ENCODE peak calls at places on chromosome 14, in six cellular contexts. K, B, W, J, L and R are unnamed samples.
A peak's percentile ranks its signal among the peaks of the same experiment; 100 is the strongest.

GRCh38 chr14:55285048-55285652 is 13.9 kb downstream of the FBXO34 start:
- DNase-seq in L (no peak), W (no peak), K (no peak), B (no peak), J (no peak), R (no peak)

GRCh38 chr14:45698462-45699134 is 445.6 kb upstream of the MIS18BP1 start:
- DNase-seq in B (no peak), K (no peak), J (peak; percentile 49), W (no peak), L (no peak), R (no peak)

GRCh38 chr14:53952533-53952932 is 4.1 kb downstream of the BMP4 start:
- DNase-seq in J (no peak), L (no peak), B (no peak), K (no peak), W (no peak), R (no peak)

GRCh38 chr14:100840286-100840685 is 14.4 kb downstream of the MEG3 start:
- DNase-seq in W (no peak), B (no peak), J (no peak), K (no peak), L (no peak), R (no peak)

GRCh38 chr14:20460458-20461229 is 590 bp downstream of the PIP4P1 start:
- DNase-seq in W (no peak), J (peak; percentile 68), L (no peak), K (peak; percentile 36), B (no peak), R (no peak)

GRCh38 chr14:24875203-24875840 is 174.6 kb downstream of the STXBP6 start:
- DNase-seq in B (no peak), L (no peak), J (no peak), K (no peak), W (no peak), R (no peak)

GRCh38 chr14:35553808-35554207 is 19.8 kb downstream of the INSM2 start:
- DNase-seq in L (no peak), J (no peak), K (no peak), B (no peak), W (no peak), R (no peak)

GRCh38 chr14:84927096-84927910 is 602.6 kb upstream of the FLRT2 start:
- DNase-seq in W (no peak), K (no peak), B (no peak), J (no peak), L (no peak), R (no peak)

GRCh38 chr14:39581474-39581873 is 149.2 kb upstream of the FBXO33 start:
- DNase-seq in K (no peak), J (no peak), W (no peak), B (no peak), L (no peak), R (no peak)

GRCh38 chr14:75999511-76000190 is 14.1 kb downstream of the IFT43 start:
- DNase-seq in J (no peak), W (no peak), K (no peak), L (no peak), B (no peak), R (no peak)

GRCh38 chr14:94016446-94016976 is 9.6 kb upstream of the OTUB2 start:
- DNase-seq in K (no peak), W (no peak), J (no peak), L (no peak), B (no peak), R (no peak)

GRCh38 chr14:63852817-63853730 is at the start of gene SYNE2:
- DNase-seq in B (no peak), K (peak; percentile 84), J (peak; percentile 85), W (peak; percentile 86), L (peak; percentile 86), R (peak; percentile 81)

GRCh38 chr14:95490727-95491451 is 25.6 kb downstream of the SYNE3 start:
- DNase-seq in B (peak; percentile 12), J (no peak), L (no peak), K (no peak), W (no peak), R (no peak)

GRCh38 chr14:99191663-99192621 is 80.1 kb downstream of the BCL11B start:
- DNase-seq in L (no peak), W (no peak), B (no peak), K (peak; percentile 71), J (peak; percentile 71), R (peak; percentile 27)

GRCh38 chr14:36513012-36513420 is 7.0 kb downstream of the NKX2-1 start:
- DNase-seq in K (no peak), J (no peak), L (no peak), B (no peak), W (no peak), R (no peak)

GRCh38 chr14:28101992-28102391 is 664.6 kb upstream of the FOXG1 start:
- DNase-seq in L (no peak), B (no peak), J (no peak), W (no peak), K (no peak), R (no peak)

GRCh38 chr14:20857207-20857606 is 34.0 kb upstream of the RNASE3 start:
- DNase-seq in B (no peak), J (no peak), W (no peak), K (no peak), L (no peak), R (no peak)

GRCh38 chr14:76941544-76942287 is 86.8 kb downstream of the IRF2BPL start:
- DNase-seq in J (no peak), W (no peak), B (no peak), K (no peak), L (no peak), R (no peak)

GRCh38 chr14:57060276-57060956 is 208.3 kb downstream of the EXOC5 start:
- DNase-seq in K (no peak), J (no peak), B (no peak), W (no peak), L (peak; percentile 27), R (no peak)

GRCh38 chr14:64253672-64254071 is 40.5 kb downstream of the ESR2 start:
- DNase-seq in K (no peak), B (no peak), W (no peak), L (no peak), J (no peak), R (no peak)

GRCh38 chr14:101069666-101070362 is 166.3 kb upstream of the RTL1 start:
- DNase-seq in J (peak; percentile 17), W (peak; percentile 21), B (no peak), L (no peak), K (peak; percentile 0), R (no peak)

GRCh38 chr14:48323655-48324054 is 648.2 kb upstream of the MDGA2 start:
- DNase-seq in B (no peak), W (no peak), L (no peak), J (no peak), K (no peak), R (no peak)

GRCh38 chr14:31787377-31787776 is 226.2 kb downstream of the NUBPL start:
- DNase-seq in K (no peak), J (no peak), B (peak; percentile 34), L (no peak), W (no peak), R (no peak)

GRCh38 chr14:24339284-24340151 is at the start of gene RIPK3:
- DNase-seq in W (peak; percentile 67), K (no peak), J (peak; percentile 80), B (no peak), L (peak; percentile 71), R (no peak)

GRCh38 chr14:50823763-50824636 is 7.0 kb downstream of the NIN start:
- DNase-seq in L (no peak), B (no peak), W (no peak), J (peak; percentile 64), K (no peak), R (no peak)

GRCh38 chr14:53851394-53852056 is 105.1 kb downstream of the BMP4 start:
- DNase-seq in J (no peak), L (no peak), B (no peak), W (no peak), K (no peak), R (no peak)

GRCh38 chr14:105851716-105852377 is 325.5 kb downstream of the TMEM121 start:
- DNase-seq in K (no peak), J (no peak), B (no peak), L (no peak), W (no peak), R (no peak)

GRCh38 chr14:36028218-36028617 is 148.3 kb downstream of the PTCSC3 start:
- DNase-seq in L (no peak), K (no peak), W (no peak), J (no peak), B (no peak), R (no peak)

GRCh38 chr14:90552465-90553297 is 155.9 kb downstream of the CALM1 start:
- DNase-seq in L (no peak), W (no peak), J (no peak), B (no peak), K (no peak), R (no peak)

GRCh38 chr14:22974530-22975313 is 7.6 kb downstream of the AJUBA start:
- DNase-seq in L (no peak), B (no peak), K (peak; percentile 44), J (no peak), W (no peak), R (no peak)
- TF ChIP-seq POLR2A in L (no peak), B (no peak), K (no peak), J (no peak), W (peak; percentile 29), R (no peak)

GRCh38 chr14:70660967-70661871 is 19.5 kb downstream of the TTC9 start:
- DNase-seq in K (no peak), L (no peak), J (peak; percentile 80), B (no peak), W (no peak), R (no peak)
- TF ChIP-seq POLR2A in K (no peak), L (no peak), J (no peak), B (no peak), W (no peak), R (no peak)

DNA sequence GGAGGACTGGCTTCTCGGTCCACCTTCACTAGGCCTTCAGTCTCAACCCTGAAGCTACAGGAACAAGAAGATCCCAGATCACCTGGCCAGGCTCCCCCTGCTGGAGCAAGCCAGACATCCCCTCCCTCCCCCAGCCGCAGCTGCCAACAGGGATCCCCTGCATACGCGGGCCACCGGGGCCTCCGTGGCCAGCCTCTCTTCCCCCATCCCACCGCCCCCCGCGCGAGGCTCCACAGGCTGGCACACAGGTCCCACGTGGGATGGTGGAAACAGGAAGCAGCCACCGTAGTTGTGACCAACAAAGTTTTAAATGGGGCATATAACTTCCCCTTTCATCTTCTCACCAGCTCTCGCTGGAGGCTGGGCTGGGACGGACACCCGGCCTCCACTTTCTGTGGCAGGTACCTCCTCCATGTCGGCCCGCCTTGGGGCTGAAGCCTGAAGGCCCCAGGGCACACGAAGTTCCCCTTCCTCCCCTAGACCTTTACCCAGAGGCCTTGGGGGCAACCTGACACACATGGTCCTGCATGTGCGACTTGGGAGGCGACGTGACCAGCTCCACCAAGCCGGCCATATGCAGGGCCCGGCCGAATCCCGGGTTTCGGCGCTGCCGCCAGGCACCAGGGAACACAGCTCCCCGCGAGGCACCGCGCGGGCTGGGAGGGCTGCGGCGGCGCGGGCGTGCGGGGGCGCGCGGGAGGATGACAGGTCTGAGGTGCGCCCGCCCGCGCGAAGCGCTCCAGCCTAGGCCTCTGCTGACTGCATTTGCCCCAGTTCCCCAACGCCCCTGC is 44.4 kb upstream of the PNMA1 start:
- DNase-seq in J (peak; percentile 82), B (peak; percentile 63), K (peak; percentile 75), W (peak; percentile 84), L (peak; percentile 49), R (no peak)
- TF ChIP-seq POLR2A in J (no peak), B (no peak), K (no peak), W (peak; percentile 11), L (peak; percentile 40), R (no peak)

GRCh38 chr14:87994974-87995373 is 2.0 kb upstream of the GALC start:
- DNase-seq in B (no peak), K (no peak), J (no peak), W (no peak), L (no peak), R (no peak)
- TF ChIP-seq POLR2A in B (no peak), K (no peak), J (no peak), W (no peak), L (peak; percentile 10), R (no peak)

GRCh38 chr14:104771918-104772706 is 19.2 kb downstream of the SIVA1 start:
- DNase-seq in J (peak; percentile 67), W (no peak), K (no peak), L (no peak), B (no peak), R (no peak)
- TF ChIP-seq POLR2A in J (no peak), W (no peak), K (no peak), L (no peak), B (no peak), R (no peak)